ENCODE peak calls at places on chromosomes 3 and 15, in four cellular contexts. S, Y, K and P are unnamed samples.

GRCh38 chr3:12574131-12574530 is 17.2 kb downstream of the MKRN2 start:
- DNase-seq in S (no peak), K (no peak), Y (no peak), P (no peak)

GRCh38 chr3:198076722-198077308 is 116.8 kb downstream of the LMLN start:
- DNase-seq in K (no peak), Y (no peak), S (no peak), P (no peak)

GRCh38 chr3:125512135-125512920 is 7.7 kb downstream of the SNX4 start:
- DNase-seq in K (no peak), S (no peak), Y (peak), P (peak)

GRCh38 chr3:106673926-106674569 is 703.2 kb upstream of the CCDC54 start:
- DNase-seq in K (no peak), S (no peak), Y (no peak), P (no peak)

GRCh38 chr15:98943609-98944111 is 63.9 kb downstream of the PGPEP1L start:
- DNase-seq in S (no peak), K (no peak), Y (no peak), P (no peak)

GRCh38 chr15:74234598-74234875 is 1.6 kb upstream of the CCDC33 start:
- DNase-seq in K (no peak), S (no peak), Y (no peak), P (no peak)

GRCh38 chr3:168996622-168997021 is 666.9 kb downstream of the MECOM start:
- DNase-seq in S (peak), Y (no peak), K (no peak), P (no peak)

GRCh38 chr3:134356411-134357040 is 17.7 kb downstream of the AMOTL2 start:
- DNase-seq in K (peak), Y (no peak), S (no peak), P (no peak)

GRCh38 chr3:150020527-150020926 is 49.8 kb upstream of the PFN2 start:
- DNase-seq in Y (no peak), K (no peak), S (no peak), P (no peak)

GRCh38 chr3:45275006-45275704 is 49.1 kb upstream of the TMEM158 start:
- DNase-seq in K (no peak), S (no peak), Y (no peak), P (no peak)

GRCh38 chr3:143337387-143337786 is 217.8 kb downstream of the CHST2 start:
- DNase-seq in K (no peak), S (no peak), Y (no peak), P (no peak)

GRCh38 chr15:62636823-62637320 is 405.7 kb upstream of the TPM1 start:
- DNase-seq in K (no peak), S (no peak), Y (no peak), P (no peak)

GRCh38 chr3:130841357-130841756 is 52.5 kb upstream of the ATP2C1 start:
- DNase-seq in Y (no peak), K (no peak), S (no peak), P (no peak)

GRCh38 chr15:85500060-85500708 is 119.8 kb downstream of the AKAP13 start:
- DNase-seq in S (no peak), K (no peak), Y (no peak), P (no peak)

GRCh38 chr15:96893159-96893906 is 562.8 kb downstream of the NR2F2 start:
- DNase-seq in K (peak), Y (no peak), S (no peak), P (no peak)

GRCh38 chr3:67009716-67010115 is 11.6 kb downstream of the KBTBD8 start:
- DNase-seq in S (no peak), K (no peak), Y (no peak), P (no peak)

GRCh38 chr3:10185804-10186762 is 21.4 kb downstream of the IRAK2 start:
- DNase-seq in Y (no peak), S (no peak), K (no peak), P (no peak)

GRCh38 chr3:194826594-194826993 is 140.9 kb downstream of the FAM43A start:
- DNase-seq in S (no peak), Y (no peak), K (no peak), P (no peak)

GRCh38 chr3:15575446-15575845 is 25.9 kb downstream of the HACL1 start:
- DNase-seq in Y (no peak), K (no peak), S (no peak), P (no peak)

GRCh38 chr15:73284073-73284472 is 84.7 kb downstream of the HCN4 start:
- DNase-seq in S (no peak), Y (no peak), K (no peak), P (no peak)

GRCh38 chr3:39474126-39474515 is 6.6 kb downstream of the MOBP start:
- DNase-seq in S (no peak), K (no peak), Y (no peak), P (no peak)

GRCh38 chr15:42274693-42274971 is 1.4 kb upstream of the TMEM87A start:
- DNase-seq in S (no peak), Y (no peak), K (no peak), P (no peak)

GRCh38 chr3:16132926-16133325 is 41.6 kb upstream of the GALNT15 start:
- DNase-seq in K (no peak), Y (no peak), S (no peak), P (no peak)

GRCh38 chr3:44596631-44597030 is 11.9 kb downstream of the ZNF660 start:
- DNase-seq in K (no peak), S (no peak), Y (no peak), P (no peak)

GRCh38 chr3:120284702-120285507 is at the start of gene GPR156:
- DNase-seq in K (peak), S (no peak), Y (peak), P (no peak)

GRCh38 chr15:43471975-43472374 is 21.0 kb downstream of the TP53BP1 start:
- DNase-seq in K (no peak), Y (no peak), S (no peak), P (no peak)

GRCh38 chr3:151412989-151413388 is 28.4 kb upstream of the P2RY12 start:
- DNase-seq in S (no peak), K (peak), Y (no peak), P (no peak)

GRCh38 chr15:90691369-90691768 is 25.8 kb upstream of the BLM start:
- DNase-seq in Y (no peak), S (no peak), K (no peak), P (no peak)

GRCh38 chr3:61899700-61900462 is 338.5 kb downstream of the PTPRG start:
- DNase-seq in K (no peak), Y (no peak), S (no peak), P (no peak)

GRCh38 chr15:39631357-39631756 is 50.5 kb downstream of the THBS1 start:
- DNase-seq in K (no peak), S (no peak), Y (no peak), P (no peak)

GRCh38 chr3:69411331-69411730 is 25.4 kb upstream of the FRMD4B start:
- DNase-seq in Y (no peak), S (no peak), K (no peak), P (no peak)

GRCh38 chr3:122101646-122102045 is 46.5 kb downstream of the CD86 start:
- DNase-seq in Y (no peak), S (peak), K (no peak), P (peak)

GRCh38 chr3:5144316-5144994 is 22.4 kb downstream of the ARL8B start:
- DNase-seq in Y (no peak), S (no peak), K (no peak), P (no peak)

GRCh38 chr3:87553058-87553457 is 276.7 kb upstream of the POU1F1 start:
- DNase-seq in Y (no peak), K (no peak), S (no peak), P (no peak)

GRCh38 chr3:150635526-150635925 is 32.4 kb downstream of the SELENOT start:
- DNase-seq in Y (no peak), S (no peak), K (no peak), P (peak)

GRCh38 chr3:73511555-73511954 is 113.2 kb downstream of the PDZRN3 start:
- DNase-seq in Y (no peak), K (no peak), S (no peak), P (no peak)

GRCh38 chr15:96732704-96733103 is 402.2 kb downstream of the NR2F2 start:
- DNase-seq in Y (no peak), K (no peak), S (no peak), P (no peak)

GRCh38 chr3:77467702-77468407 is 428.0 kb downstream of the ROBO2 start:
- DNase-seq in S (no peak), K (no peak), Y (no peak), P (no peak)

GRCh38 chr15:45719490-45719889 is 84.7 kb downstream of the SQOR start:
- DNase-seq in Y (no peak), S (no peak), K (no peak), P (no peak)

GRCh38 chr3:134326760-134327593 is 47.3 kb downstream of the AMOTL2 start:
- DNase-seq in S (peak), Y (no peak), K (peak), P (no peak)

DNA sequence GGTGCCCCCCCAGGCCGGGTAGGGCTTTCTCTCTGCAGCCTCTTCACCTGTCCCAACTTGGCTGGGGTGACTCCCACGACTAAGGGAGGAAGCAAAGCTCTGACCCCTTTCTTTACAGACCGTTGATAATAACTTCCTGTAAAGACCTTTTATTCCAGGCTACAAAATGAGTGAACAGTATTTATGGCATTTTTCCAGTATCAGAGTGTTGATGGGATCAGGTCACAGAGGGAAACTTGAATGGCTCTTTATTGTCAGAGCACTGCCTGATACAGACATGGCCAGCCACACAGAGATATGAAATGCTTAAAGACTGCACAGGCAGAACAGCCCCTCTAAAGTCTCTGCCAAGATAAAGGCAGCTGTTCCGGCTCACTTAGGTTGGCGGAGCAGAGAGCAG is 1033.9 kb upstream of the NR2F2 start:
- DNase-seq in S (no peak), Y (no peak), K (no peak), P (no peak)
- TF ChIP-seq CBFB in S (no peak), Y (no peak), K (no peak), P (no peak)

GRCh38 chr3:187922704-187923393 is 177.6 kb upstream of the BCL6 start:
- DNase-seq in K (no peak), S (no peak), Y (no peak), P (no peak)

GRCh38 chr3:187919535-187919934 is 174.3 kb upstream of the BCL6 start:
- DNase-seq in Y (no peak), K (no peak), S (no peak), P (peak)

GRCh38 chr3:187919990-187920389 is 174.7 kb upstream of the BCL6 start:
- DNase-seq in S (no peak), K (no peak), Y (no peak), P (no peak)

GRCh38 chr3:187920871-187921270 is 175.6 kb upstream of the BCL6 start:
- DNase-seq in S (no peak), K (no peak), Y (no peak), P (no peak)

GRCh38 chr3:187921391-187921790 is 176.1 kb upstream of the BCL6 start:
- DNase-seq in S (no peak), Y (no peak), K (no peak), P (no peak)
- TF ChIP-seq CBFB in S (no peak), Y (no peak), K (no peak), P (no peak)

DNA sequence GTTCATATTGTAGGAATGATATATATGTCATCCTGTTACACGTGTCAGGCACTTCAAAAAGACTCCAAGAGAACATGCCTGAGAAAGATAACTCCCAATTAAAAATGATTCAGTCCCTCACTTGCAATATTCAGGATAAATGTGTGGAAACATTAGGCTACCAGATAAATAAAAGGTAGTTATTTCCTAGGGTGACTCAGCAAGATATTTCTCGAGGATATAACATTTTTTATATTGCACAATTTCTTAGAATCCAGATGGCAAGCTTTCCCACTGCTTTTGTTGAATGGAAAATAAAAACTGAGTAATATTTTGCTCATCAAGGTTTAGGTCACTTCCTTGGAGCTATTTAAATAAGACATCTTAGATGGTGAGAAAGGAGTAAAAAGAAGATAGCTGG is 181.4 kb downstream of the GAP43 start:
- DNase-seq in S (no peak), Y (no peak), K (no peak), P (no peak)
- TF ChIP-seq CBFB in S (no peak), Y (no peak), K (no peak), P (no peak)

GRCh38 chr3:184672335-184672734 is 39.5 kb downstream of the MAGEF1 start:
- DNase-seq in S (no peak), K (no peak), Y (no peak), P (no peak)
- TF ChIP-seq CBFB in S (no peak), K (no peak), Y (no peak), P (no peak)

DNA sequence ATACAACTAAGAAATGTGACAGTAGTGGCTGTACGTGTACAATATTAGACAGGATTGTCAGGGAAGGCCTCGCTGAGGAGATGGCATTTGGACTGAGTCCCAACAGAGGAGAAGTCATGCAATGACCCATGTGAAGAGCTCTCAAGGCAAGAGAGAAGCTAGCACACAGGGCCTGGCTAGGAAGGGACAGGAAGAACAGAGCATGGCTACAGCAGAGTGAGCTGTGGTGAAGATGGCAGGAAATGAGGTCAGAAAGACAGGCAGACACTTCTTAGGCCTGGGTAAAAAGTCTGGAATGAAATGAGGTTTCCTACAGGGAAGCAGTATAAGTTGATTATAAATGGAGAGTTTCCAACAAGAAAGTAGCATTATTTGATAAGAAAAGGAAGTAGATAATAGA is 33.2 kb upstream of the LEKR1 start:
- DNase-seq in Y (no peak), S (no peak), K (no peak), P (no peak)
- TF ChIP-seq CBFB in Y (no peak), S (no peak), K (no peak), P (no peak)

GRCh38 chr3:128804017-128804816 is 75.2 kb upstream of the ACAD9 start:
- DNase-seq in S (no peak), Y (peak), K (no peak), P (peak)

GRCh38 chr3:128801779-128802369 is 75.9 kb downstream of the RAB7A start:
- DNase-seq in Y (no peak), S (no peak), K (no peak), P (no peak)

GRCh38 chr3:128799650-128800049 is 73.7 kb downstream of the RAB7A start:
- DNase-seq in S (no peak), K (no peak), Y (no peak), P (no peak)

GRCh38 chr3:128803307-128803706 is 76.1 kb upstream of the ACAD9 start:
- DNase-seq in Y (no peak), S (no peak), K (no peak), P (no peak)

GRCh38 chr3:128800241-128801187 is 74.5 kb downstream of the RAB7A start:
- DNase-seq in S (no peak), Y (no peak), K (no peak), P (no peak)
- TF ChIP-seq CBFB in S (no peak), Y (no peak), K (no peak), P (no peak)

GRCh38 chr3:117527346-117527745 is 817.8 kb downstream of the TUSC7 start:
- DNase-seq in Y (no peak), K (no peak), S (no peak), P (no peak)

GRCh38 chr3:117528688-117529087 is 819.1 kb downstream of the TUSC7 start:
- DNase-seq in Y (no peak), S (no peak), K (no peak), P (no peak)

GRCh38 chr3:117526485-117527079 is 817.0 kb downstream of the TUSC7 start:
- DNase-seq in S (peak), Y (no peak), K (peak), P (no peak)

GRCh38 chr3:117523407-117523806 is 813.8 kb downstream of the TUSC7 start:
- DNase-seq in Y (no peak), S (no peak), K (no peak), P (no peak)

GRCh38 chr3:117524890-117525289 is 815.3 kb downstream of the TUSC7 start:
- DNase-seq in Y (no peak), S (no peak), K (no peak), P (no peak)
- TF ChIP-seq CBFB in Y (no peak), S (no peak), K (no peak), P (no peak)

GRCh38 chr15:58235961-58236360 is 97.8 kb downstream of the AQP9 start:
- DNase-seq in Y (no peak), S (no peak), K (no peak), P (no peak)
- TF ChIP-seq CBFB in Y (no peak), S (no peak), K (no peak), P (no peak)

DNA sequence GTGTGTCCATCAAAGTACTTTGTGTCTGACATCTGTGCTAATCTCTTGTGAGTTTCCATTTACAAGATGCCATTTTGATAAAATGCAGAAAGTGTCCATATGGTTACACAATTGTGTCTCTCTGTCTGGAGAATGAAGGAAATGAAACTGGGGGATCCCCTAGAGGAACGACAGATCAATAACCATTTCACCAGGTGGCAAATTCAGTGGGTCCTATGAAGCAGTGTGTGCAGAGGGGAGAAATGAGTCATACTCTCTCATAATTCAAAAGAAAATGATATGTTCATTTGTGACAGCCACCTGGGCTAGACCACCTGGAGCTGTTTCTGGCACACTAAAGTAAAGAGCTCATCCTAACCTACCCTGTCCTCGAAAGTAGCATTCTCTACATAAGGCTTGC is 10.1 kb upstream of the CD47 start:
- DNase-seq in S (no peak), Y (no peak), K (no peak), P (peak)
- TF ChIP-seq CBFB in S (no peak), Y (no peak), K (no peak), P (peak)

DNA sequence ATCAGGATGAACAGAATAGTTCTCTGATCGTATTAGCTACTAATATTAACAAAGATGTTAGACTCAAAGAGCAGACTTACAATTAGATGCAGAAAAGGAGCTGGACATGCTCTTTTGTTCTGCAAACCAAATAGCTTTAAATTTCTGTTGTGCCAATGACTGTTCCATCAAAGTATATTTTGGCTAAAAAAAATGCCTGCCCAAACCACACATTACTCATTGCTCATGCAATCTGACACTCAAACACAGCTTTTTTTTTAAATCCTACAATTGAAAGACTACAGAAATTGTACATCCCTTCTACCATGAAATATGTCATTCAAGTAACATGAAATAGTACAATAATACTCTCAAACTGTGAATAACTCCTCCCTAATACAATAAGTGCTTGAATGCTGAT is 48.6 kb downstream of the SHOX2 start:
- DNase-seq in K (no peak), Y (no peak), S (no peak), P (no peak)
- TF ChIP-seq CBFB in K (no peak), Y (no peak), S (no peak), P (no peak)